ENCODE peak calls at places on chromosome 1, in four cellular contexts. C is heart right ventricle, M is psoas muscle, H is A549. O is an unnamed sample.

GRCh38 chr1:223726380-223727001 is 14.2 kb downstream of the CAPN2 start:
- DNase-seq in C (peak; percentile 70), H (peak; percentile 87), M (peak; percentile 79), O (peak; percentile 78)

GRCh38 chr1:154751690-154752089 is 118.4 kb downstream of the KCNN3 start:
- DNase-seq in M (no peak), H (no peak), C (no peak), O (peak; percentile 87)

GRCh38 chr1:224118688-224119087 is 4.8 kb downstream of the FBXO28 start:
- DNase-seq in H (no peak), C (no peak), M (no peak), O (no peak)

GRCh38 chr1:8864713-8865397 is 13.6 kb downstream of the ENO1 start:
- DNase-seq in H (no peak), C (no peak), M (no peak), O (no peak)

GRCh38 chr1:59699227-59699847 is 115.4 kb upstream of the HOOK1 start:
- DNase-seq in C (no peak), M (no peak), H (peak; percentile 18), O (no peak)

GRCh38 chr1:110056284-110056680 is 14.2 kb downstream of the ALX3 start:
- DNase-seq in M (no peak), H (no peak), C (no peak), O (no peak)

GRCh38 chr1:81179239-81179638 is 621.5 kb upstream of the ADGRL2 start:
- DNase-seq in C (no peak), M (no peak), H (peak; percentile 55), O (no peak)

GRCh38 chr1:163467291-163467690 is 145.5 kb downstream of the NUF2 start:
- DNase-seq in H (no peak), C (no peak), M (no peak), O (no peak)

GRCh38 chr1:186848509-186849130 is 19.9 kb downstream of the PLA2G4A start:
- DNase-seq in H (peak; percentile 85), M (no peak), C (no peak), O (no peak)

GRCh38 chr1:171438441-171438840 is 46.9 kb upstream of the PRRC2C start:
- DNase-seq in M (peak; percentile 64), C (peak; percentile 34), H (peak; percentile 84), O (peak; percentile 31)

GRCh38 chr1:225817611-225818061 is 7.7 kb downstream of the EPHX1 start:
- DNase-seq in C (peak; percentile 64), M (peak; percentile 84), H (peak; percentile 94), O (peak; percentile 70)

GRCh38 chr1:58718435-58718834 is 18.6 kb upstream of the MYSM1 start:
- DNase-seq in C (no peak), M (no peak), H (no peak), O (no peak)

GRCh38 chr1:161044908-161045748 is 649 bp downstream of the USF1 start:
- DNase-seq in C (peak; percentile 57), H (peak; percentile 55), M (peak; percentile 85), O (peak; percentile 56)

GRCh38 chr1:161047436-161048420 is 2.0 kb upstream of the USF1 start:
- DNase-seq in C (no peak), M (no peak), H (no peak), O (no peak)

GRCh38 chr1:161046574-161047167 is 894 bp upstream of the USF1 start:
- DNase-seq in C (no peak), M (no peak), H (no peak), O (no peak)

GRCh38 chr1:161044535-161044907 is 1.3 kb downstream of the USF1 start:
- DNase-seq in M (no peak), H (no peak), C (no peak), O (no peak)

DNA sequence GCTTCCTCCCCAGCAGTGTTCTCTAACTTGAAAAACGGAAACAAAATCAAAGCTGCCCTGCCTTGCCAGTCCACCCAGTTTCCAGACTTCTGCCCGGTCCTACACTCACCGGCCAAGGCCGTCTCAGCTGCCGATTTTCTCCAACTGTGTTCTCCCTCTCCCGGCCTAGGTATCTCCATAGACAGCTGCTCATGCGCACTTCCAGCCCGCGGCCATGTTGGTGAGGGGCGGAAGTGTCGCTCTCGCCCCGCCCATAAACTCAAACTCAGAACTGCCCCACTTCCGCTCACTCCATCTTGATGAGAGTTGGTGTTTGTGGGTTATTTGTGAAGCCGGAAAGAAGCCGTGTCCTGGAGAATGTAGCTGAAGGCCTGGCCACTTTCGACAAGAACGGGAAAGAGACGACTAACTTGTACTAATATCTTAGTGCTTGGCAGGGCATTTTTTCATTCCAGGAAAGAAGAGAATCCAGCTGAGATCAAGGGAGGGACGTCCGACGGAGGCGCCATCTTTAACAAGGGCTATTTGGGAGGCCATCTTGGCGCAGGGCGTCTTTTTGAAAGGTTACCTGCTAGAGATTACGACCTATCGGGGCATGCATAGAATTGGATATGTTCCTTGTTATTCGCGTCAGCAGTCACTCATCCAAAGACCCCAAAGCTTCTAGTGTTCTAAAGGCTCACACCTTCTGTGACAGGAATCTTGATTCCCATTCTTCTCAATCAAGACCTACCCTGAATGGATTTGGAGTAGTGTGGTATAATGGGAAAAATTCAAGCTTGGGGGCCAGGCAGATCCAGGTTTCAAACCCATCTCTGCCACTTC is at the start of gene USF1:
- DNase-seq in C (peak; percentile 90), H (peak; percentile 96), M (peak; percentile 96), O (peak; percentile 95)
- H3K4me1 ChIP-seq in C (peaks cover 9% of the 10 kb centered on the region), H (peaks cover 6% of the 10 kb centered on the region), M (peaks cover 16% of the 10 kb centered on the region), O (no peaks in the 10 kb centered on the region)

GRCh38 chr1:180258290-180258689 is 28.2 kb downstream of the LHX4 start:
- DNase-seq in M (peak; percentile 23), C (no peak), H (no peak), O (no peak)

GRCh38 chr1:180257461-180257860 is 27.4 kb downstream of the LHX4 start:
- DNase-seq in M (peak; percentile 10), H (no peak), C (no peak), O (no peak)

GRCh38 chr1:180260541-180260940 is 30.5 kb downstream of the LHX4 start:
- DNase-seq in M (peak; percentile 42), H (no peak), C (no peak), O (no peak)

GRCh38 chr1:180259431-180260338 is 29.6 kb downstream of the LHX4 start:
- DNase-seq in M (peak; percentile 34), H (no peak), C (no peak), O (no peak)

DNA sequence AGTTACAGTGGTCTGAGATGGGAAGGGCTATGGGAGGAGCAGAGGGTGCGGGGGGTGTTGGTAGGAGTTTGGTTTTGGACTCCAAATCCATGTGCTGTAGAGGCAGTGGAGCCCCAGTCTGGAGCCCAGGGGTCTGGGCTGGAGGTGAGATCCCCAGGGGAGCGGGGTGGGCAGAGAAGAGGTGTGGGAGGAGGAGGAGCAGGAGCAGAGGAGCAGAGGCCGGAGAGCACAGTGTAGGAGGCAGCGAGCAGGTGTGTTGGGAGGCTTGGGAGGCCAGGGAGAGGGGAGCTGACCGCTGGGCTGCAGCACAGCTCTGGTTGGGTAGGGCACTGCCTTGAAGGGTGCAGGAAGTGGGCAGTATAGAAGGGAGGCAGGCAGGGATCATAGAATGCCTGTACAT is 28.9 kb downstream of the LHX4 start:
- DNase-seq in M (no peak), C (no peak), H (no peak), O (no peak)
- H3K4me1 ChIP-seq in M (no peaks in the 10 kb centered on the region), C (no peaks in the 10 kb centered on the region), H (no peaks in the 10 kb centered on the region), O (no peaks in the 10 kb centered on the region)

GRCh38 chr1:179530352-179530751 is 45.4 kb downstream of the NPHS2 start:
- DNase-seq in H (no peak), C (no peak), M (no peak), O (no peak)

GRCh38 chr1:179529482-179529881 is 46.3 kb downstream of the NPHS2 start:
- DNase-seq in H (no peak), C (no peak), M (no peak), O (no peak)
- H3K4me1 ChIP-seq in H (no peaks in the 10 kb centered on the region), C (no peaks in the 10 kb centered on the region), M (no peaks in the 10 kb centered on the region), O (no peaks in the 10 kb centered on the region)

GRCh38 chr1:156485984-156486383 is 14.6 kb downstream of the MEF2D start:
- DNase-seq in M (peak; percentile 41), H (no peak), C (no peak), O (no peak)
- H3K4me1 ChIP-seq in M (peaks cover 91% of the 10 kb centered on the region), H (peaks cover 39% of the 10 kb centered on the region), C (peaks cover 97% of the 10 kb centered on the region), O (peaks cover 34% of the 10 kb centered on the region)

DNA sequence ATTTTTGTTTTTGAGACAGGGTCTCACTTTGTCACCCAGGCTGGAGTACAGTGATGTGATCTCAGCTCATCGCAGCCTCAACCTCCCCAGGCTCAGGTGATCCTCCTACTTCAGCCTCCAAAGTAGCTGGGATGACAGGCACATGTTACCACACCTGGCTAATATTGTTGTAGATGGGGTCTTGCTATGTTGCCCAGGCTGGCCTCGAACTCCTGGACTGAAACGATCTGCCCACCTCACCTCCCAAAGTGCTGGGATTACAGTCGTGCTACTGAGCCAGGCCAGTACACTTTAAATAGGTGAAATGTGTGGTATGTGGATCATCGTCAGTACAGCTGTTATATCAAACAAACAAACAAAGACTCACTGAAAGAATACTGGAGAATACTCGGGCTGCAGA is 35.0 kb upstream of the GPR153 start:
- DNase-seq in M (no peak), H (no peak), C (no peak), O (no peak)
- H3K4me1 ChIP-seq in M (peaks cover 12% of the 10 kb centered on the region), H (no peaks in the 10 kb centered on the region), C (peaks cover 7% of the 10 kb centered on the region), O (no peaks in the 10 kb centered on the region)

GRCh38 chr1:30982431-30982830 is 73.9 kb upstream of the SDC3 start:
- DNase-seq in H (no peak), C (no peak), M (no peak), O (no peak)

GRCh38 chr1:30984167-30984870 is 75.8 kb upstream of the SDC3 start:
- DNase-seq in H (no peak), C (no peak), M (no peak), O (no peak)

GRCh38 chr1:30984991-30985503 is 76.5 kb upstream of the SDC3 start:
- DNase-seq in H (no peak), M (no peak), C (no peak), O (no peak)

GRCh38 chr1:30981172-30981571 is 72.6 kb upstream of the SDC3 start:
- DNase-seq in C (no peak), M (no peak), H (no peak), O (no peak)

GRCh38 chr1:30982937-30983336 is 74.4 kb upstream of the SDC3 start:
- DNase-seq in H (no peak), M (no peak), C (no peak), O (no peak)
- H3K4me1 ChIP-seq in H (peaks cover 10% of the 10 kb centered on the region), M (peaks cover 61% of the 10 kb centered on the region), C (peaks cover 35% of the 10 kb centered on the region), O (no peaks in the 10 kb centered on the region)

GRCh38 chr1:51663721-51664120 is 46.8 kb downstream of the OSBPL9 start:
- DNase-seq in C (no peak), M (no peak), H (no peak), O (no peak)

GRCh38 chr1:51664412-51665240 is 47.7 kb downstream of the OSBPL9 start:
- DNase-seq in C (no peak), H (no peak), M (no peak), O (no peak)

GRCh38 chr1:51667556-51667955 is 50.7 kb downstream of the OSBPL9 start:
- DNase-seq in C (no peak), M (no peak), H (no peak), O (no peak)

GRCh38 chr1:51669191-51669590 is 52.3 kb downstream of the OSBPL9 start:
- DNase-seq in H (no peak), C (no peak), M (no peak), O (no peak)

GRCh38 chr1:51666463-51666862 is 49.6 kb downstream of the OSBPL9 start:
- DNase-seq in C (no peak), H (no peak), M (no peak), O (no peak)
- H3K4me1 ChIP-seq in C (peaks cover 60% of the 10 kb centered on the region), H (peaks cover 41% of the 10 kb centered on the region), M (peaks cover 87% of the 10 kb centered on the region), O (peaks cover 4% of the 10 kb centered on the region)

O was measured in uterus.